ENCODE peak calls at places on chromosomes 2 and 18, in eight cellular contexts. E is NCI-H2171 treated with DMSO at 0.1 percent for 48 hours; W is stimulated activated naive CD4-positive, alpha-beta T cell; P is stimulated activated CD4-positive, alpha-beta T cell treated with anti-CD3 and anti-CD28 coated beads, Interleukin-12 subunit alpha, Interleukin-12 subunit beta, amount 100 ng/mL, for 48 hours; Q is NCI-H345; A is NCI-H510A treated with DMSO at 0.1 percent for 48 hours; C is GM04504; V is cardiac muscle cell. S is an unnamed sample.

GRCh38 chr2:9950521-9951271 is 797 bp upstream of the GRHL1 start:
- DNase-seq in E (peak; percentile 57), W (peak; percentile 70), P (peak; percentile 23), Q (peak; percentile 70), A (no peak), C (no peak), V (peak; percentile 72), S (peak; percentile 69)

GRCh38 chr2:125745514-125745913 is 910.4 kb upstream of the GYPC start:
- DNase-seq in E (peak; percentile 50), W (no peak), P (no peak), Q (peak; percentile 38), A (peak; percentile 68), C (no peak), V (peak; percentile 89), S (peak; percentile 35)

GRCh38 chr18:74773171-74773624 is 175.5 kb downstream of the ZNF407 start:
- DNase-seq in E (no peak), W (no peak), P (no peak), Q (no peak), A (no peak), C (no peak), V (no peak), S (no peak)

GRCh38 chr2:64737547-64737946 is 83.8 kb upstream of the SERTAD2 start:
- DNase-seq in E (no peak), W (no peak), P (no peak), Q (no peak), A (no peak), C (no peak), V (no peak), S (no peak)

GRCh38 chr2:84899181-84899580 is 6.3 kb upstream of the TMSB10 start:
- DNase-seq in E (no peak), W (no peak), P (no peak), Q (no peak), A (no peak), C (no peak), V (no peak), S (no peak)

GRCh38 chr2:60957224-60957623 is 60.3 kb upstream of the PEX13 start:
- DNase-seq in E (no peak), W (no peak), P (no peak), Q (no peak), A (no peak), C (no peak), V (no peak), S (no peak)

GRCh38 chr2:17373041-17373440 is 145.2 kb downstream of the RAD51AP2 start:
- DNase-seq in E (no peak), W (no peak), P (no peak), Q (no peak), A (no peak), C (no peak), V (no peak), S (no peak)

GRCh38 chr2:15806801-15807417 is 133.4 kb upstream of the MYCN start:
- DNase-seq in E (no peak), W (no peak), P (no peak), Q (no peak), A (no peak), C (no peak), V (no peak), S (no peak)

GRCh38 chr18:22951823-22952222 is 18.7 kb downstream of the RBBP8 start:
- DNase-seq in E (no peak), W (no peak), P (no peak), Q (no peak), A (no peak), C (no peak), V (no peak), S (no peak)

GRCh38 chr2:198639580-198639979 is 818.2 kb downstream of the SATB2 start:
- DNase-seq in E (no peak), W (no peak), P (no peak), Q (no peak), A (no peak), C (no peak), V (no peak), S (no peak)

GRCh38 chr2:13542642-13543041 is 825.9 kb downstream of the TRIB2 start:
- DNase-seq in E (no peak), W (no peak), P (no peak), Q (no peak), A (no peak), C (no peak), V (no peak), S (no peak)

GRCh38 chr2:47016172-47016913 is 100.7 kb upstream of the MCFD2 start:
- DNase-seq in E (peak; percentile 97), W (no peak), P (no peak), Q (no peak), A (peak; percentile 71), C (peak; percentile 80), V (no peak), S (peak; percentile 33)

GRCh38 chr2:136207030-136207623 is 89.2 kb upstream of the CXCR4 start:
- DNase-seq in E (no peak), W (no peak), P (no peak), Q (no peak), A (peak; percentile 58), C (no peak), V (no peak), S (no peak)

GRCh38 chr2:238706163-238706562 is 141.7 kb upstream of the TWIST2 start:
- DNase-seq in E (no peak), W (no peak), P (no peak), Q (no peak), A (no peak), C (no peak), V (no peak), S (no peak)

S was measured in nephron progenitor cell.